ENCODE peak calls at places on chromosomes 5 and 9, in nine cellular contexts. One of them, this sample, is unnamed.

GRCh38 chr9:89022902-89023301 is 31.6 kb downstream of the S1PR3 start:
- DNase-seq in endodermal cell: no peak
- DNase-seq in GM23338: no peak
- DNase-seq in small intestine: no peak
- DNase-seq in tibial nerve: no peak
- DNase-seq in IMR-90: peak; percentile 79
- DNase-seq in PC-3: no peak
- DNase-seq in brain microvascular endothelial cell: peak; percentile 84
- DNase-seq in CD8-positive, alpha-beta T cell: no peak
- DNase-seq in this sample: no peak

GRCh38 chr5:96817496-96817895 is 9.8 kb upstream of the ERAP1 start:
- DNase-seq in endodermal cell: no peak
- DNase-seq in GM23338: no peak
- DNase-seq in small intestine: no peak
- DNase-seq in tibial nerve: no peak
- DNase-seq in IMR-90: no peak
- DNase-seq in PC-3: no peak
- DNase-seq in brain microvascular endothelial cell: no peak
- DNase-seq in CD8-positive, alpha-beta T cell: no peak
- DNase-seq in this sample: no peak

GRCh38 chr5:139193928-139194327 is 4.2 kb downstream of the SIL1 start:
- DNase-seq in endodermal cell: peak; percentile 56
- DNase-seq in GM23338: peak; percentile 53
- DNase-seq in small intestine: no peak
- DNase-seq in tibial nerve: no peak
- DNase-seq in IMR-90: no peak
- DNase-seq in PC-3: no peak
- DNase-seq in brain microvascular endothelial cell: no peak
- DNase-seq in CD8-positive, alpha-beta T cell: no peak
- DNase-seq in this sample: no peak

GRCh38 chr5:154811653-154812465 is 38.5 kb downstream of the FAXDC2 start:
- DNase-seq in endodermal cell: peak; percentile 84
- DNase-seq in GM23338: peak; percentile 67
- DNase-seq in small intestine: peak; percentile 75
- DNase-seq in tibial nerve: peak; percentile 38
- DNase-seq in IMR-90: peak; percentile 76
- DNase-seq in PC-3: peak; percentile 52
- DNase-seq in brain microvascular endothelial cell: peak; percentile 61
- DNase-seq in CD8-positive, alpha-beta T cell: peak; percentile 67
- DNase-seq in this sample: peak; percentile 75

GRCh38 chr5:127001621-127002296 is 28.6 kb downstream of the MARCHF3 start:
- DNase-seq in endodermal cell: no peak
- DNase-seq in GM23338: no peak
- DNase-seq in small intestine: no peak
- DNase-seq in tibial nerve: no peak
- DNase-seq in IMR-90: peak; percentile 98
- DNase-seq in PC-3: peak; percentile 7
- DNase-seq in brain microvascular endothelial cell: peak; percentile 93
- DNase-seq in CD8-positive, alpha-beta T cell: no peak
- DNase-seq in this sample: no peak

GRCh38 chr9:86614871-86615849 is 260.9 kb upstream of the TUT7 start:
- DNase-seq in endodermal cell: peak; percentile 67
- DNase-seq in GM23338: peak; percentile 74
- DNase-seq in small intestine: peak; percentile 36
- DNase-seq in tibial nerve: no peak
- DNase-seq in IMR-90: peak; percentile 70
- DNase-seq in PC-3: peak; percentile 15
- DNase-seq in brain microvascular endothelial cell: peak; percentile 31
- DNase-seq in CD8-positive, alpha-beta T cell: no peak
- DNase-seq in this sample: peak; percentile 46

GRCh38 chr5:120240716-120241115 is 223.4 kb upstream of the PRR16 start:
- DNase-seq in endodermal cell: no peak
- DNase-seq in GM23338: no peak
- DNase-seq in small intestine: no peak
- DNase-seq in tibial nerve: no peak
- DNase-seq in IMR-90: peak; percentile 13
- DNase-seq in PC-3: no peak
- DNase-seq in brain microvascular endothelial cell: no peak
- DNase-seq in CD8-positive, alpha-beta T cell: no peak
- DNase-seq in this sample: no peak

GRCh38 chr9:15231788-15232635 is 75.0 kb downstream of the TTC39B start:
- DNase-seq in endodermal cell: peak; percentile 79
- DNase-seq in GM23338: peak; percentile 84
- DNase-seq in small intestine: no peak
- DNase-seq in tibial nerve: no peak
- DNase-seq in IMR-90: no peak
- DNase-seq in PC-3: peak; percentile 13
- DNase-seq in brain microvascular endothelial cell: no peak
- DNase-seq in CD8-positive, alpha-beta T cell: no peak
- DNase-seq in this sample: peak; percentile 72

GRCh38 chr5:157109744-157110143 is 900 bp upstream of the HAVCR2 start:
- DNase-seq in endodermal cell: no peak
- DNase-seq in GM23338: no peak
- DNase-seq in small intestine: peak; percentile 33
- DNase-seq in tibial nerve: no peak
- DNase-seq in IMR-90: no peak
- DNase-seq in PC-3: no peak
- DNase-seq in brain microvascular endothelial cell: no peak
- DNase-seq in CD8-positive, alpha-beta T cell: peak; percentile 14
- DNase-seq in this sample: no peak
- H3K4me3 ChIP-seq in endodermal cell: no peak overlapping the region
- H3K4me3 ChIP-seq in GM23338: no peak overlapping the region
- H3K4me3 ChIP-seq in small intestine: no peak overlapping the region
- H3K4me3 ChIP-seq in tibial nerve: no peak overlapping the region
- H3K4me3 ChIP-seq in IMR-90: no peak overlapping the region
- H3K4me3 ChIP-seq in PC-3: no peak overlapping the region
- H3K4me3 ChIP-seq in brain microvascular endothelial cell: no peak overlapping the region
- H3K4me3 ChIP-seq in CD8-positive, alpha-beta T cell: peak overlapping the region; percentile 26
- H3K4me3 ChIP-seq in this sample: no peak overlapping the region

DNA sequence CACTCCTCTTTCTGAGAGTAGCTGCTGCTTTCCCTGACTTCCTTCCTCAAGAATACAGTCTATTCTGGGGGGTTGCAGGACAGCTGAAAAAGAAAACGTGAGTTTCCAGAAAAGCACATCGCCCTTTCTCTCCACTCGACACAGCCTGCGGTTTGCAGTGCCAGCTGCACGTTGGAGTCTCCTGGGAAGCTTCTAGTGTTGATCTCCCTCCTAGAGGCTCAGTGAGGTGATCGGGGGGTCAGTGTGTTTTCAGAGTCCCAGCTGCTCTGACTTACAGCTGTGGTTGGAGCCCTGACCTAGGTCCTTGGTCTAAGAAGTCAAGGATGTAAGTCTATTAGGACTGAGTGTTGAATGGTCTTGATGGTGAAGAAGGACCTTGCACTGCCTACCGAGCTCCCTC is 25.0 kb upstream of the SUSD3 start:
- DNase-seq in endodermal cell: no peak
- DNase-seq in GM23338: no peak
- DNase-seq in small intestine: no peak
- DNase-seq in tibial nerve: no peak
- DNase-seq in IMR-90: no peak
- DNase-seq in PC-3: no peak
- DNase-seq in brain microvascular endothelial cell: no peak
- DNase-seq in CD8-positive, alpha-beta T cell: no peak
- DNase-seq in this sample: no peak
- H3K36me3 ChIP-seq in endodermal cell: no peaks in the 10 kb centered on the region
- H3K36me3 ChIP-seq in GM23338: no peaks in the 10 kb centered on the region
- H3K36me3 ChIP-seq in small intestine: no peaks in the 10 kb centered on the region
- H3K36me3 ChIP-seq in tibial nerve: no peaks in the 10 kb centered on the region
- H3K36me3 ChIP-seq in IMR-90: no peaks in the 10 kb centered on the region
- H3K36me3 ChIP-seq in PC-3: no peaks in the 10 kb centered on the region
- H3K36me3 ChIP-seq in brain microvascular endothelial cell: no peaks in the 10 kb centered on the region
- H3K36me3 ChIP-seq in CD8-positive, alpha-beta T cell: peaks cover 64% of the 10 kb centered on the region
- H3K36me3 ChIP-seq in this sample: no peaks in the 10 kb centered on the region

DNA sequence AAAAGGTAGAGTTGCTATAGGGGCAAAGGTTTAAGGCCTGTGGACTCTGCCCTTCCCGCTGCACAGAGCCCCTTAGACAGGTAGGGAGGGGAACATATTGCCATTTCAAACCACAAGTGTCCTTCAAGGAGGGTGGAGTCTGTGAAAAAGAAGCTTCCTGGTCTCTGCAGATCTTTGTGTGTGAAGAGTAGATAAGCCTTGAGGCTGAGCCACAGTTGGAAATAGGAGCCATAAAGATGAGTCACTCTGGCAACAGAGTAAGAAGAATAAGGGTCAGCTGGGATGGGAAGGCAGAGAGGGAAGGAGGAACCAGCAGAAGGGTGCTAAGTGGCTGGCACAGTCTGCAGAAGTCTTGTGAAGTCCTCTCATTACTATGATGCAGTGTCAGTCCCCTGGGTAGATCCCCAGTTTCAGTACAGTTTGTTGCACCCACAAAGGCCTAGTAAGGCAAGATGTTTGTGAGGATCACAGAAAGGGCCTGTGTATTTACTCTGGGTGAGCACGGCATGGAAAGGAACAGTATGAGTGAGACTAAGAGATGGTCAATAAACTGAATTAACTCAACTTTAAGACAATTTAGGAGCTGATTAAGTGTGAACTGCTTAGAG is 18.1 kb downstream of the GRXCR2 start:
- DNase-seq in endodermal cell: peak; percentile 68
- DNase-seq in GM23338: no peak
- DNase-seq in small intestine: peak; percentile 99
- DNase-seq in tibial nerve: no peak
- DNase-seq in IMR-90: peak; percentile 83
- DNase-seq in PC-3: peak; percentile 83
- DNase-seq in brain microvascular endothelial cell: peak; percentile 89
- DNase-seq in CD8-positive, alpha-beta T cell: no peak
- DNase-seq in this sample: no peak
- H3K27me3 ChIP-seq in endodermal cell: no peaks in the 10 kb centered on the region
- H3K27me3 ChIP-seq in GM23338: no peaks in the 10 kb centered on the region
- H3K27me3 ChIP-seq in small intestine: no peaks in the 10 kb centered on the region
- H3K27me3 ChIP-seq in tibial nerve: no peaks in the 10 kb centered on the region
- H3K27me3 ChIP-seq in IMR-90: no peaks in the 10 kb centered on the region
- H3K27me3 ChIP-seq in PC-3: no peaks in the 10 kb centered on the region
- H3K27me3 ChIP-seq in brain microvascular endothelial cell: no peaks in the 10 kb centered on the region
- H3K27me3 ChIP-seq in CD8-positive, alpha-beta T cell: no peaks in the 10 kb centered on the region
- H3K27me3 ChIP-seq in this sample: no peaks in the 10 kb centered on the region

GRCh38 chr9:126705311-126705766 is 91.6 kb downstream of the LMX1B start:
- DNase-seq in endodermal cell: peak; percentile 96
- DNase-seq in GM23338: peak; percentile 92
- DNase-seq in small intestine: peak; percentile 54
- DNase-seq in tibial nerve: peak; percentile 59
- DNase-seq in IMR-90: peak; percentile 38
- DNase-seq in PC-3: peak; percentile 75
- DNase-seq in brain microvascular endothelial cell: peak; percentile 59
- DNase-seq in CD8-positive, alpha-beta T cell: peak; percentile 86
- DNase-seq in this sample: peak; percentile 95
- H3K4me3 ChIP-seq in endodermal cell: no peak overlapping the region
- H3K4me3 ChIP-seq in GM23338: peak overlapping the region; percentile 36
- H3K4me3 ChIP-seq in small intestine: no peak overlapping the region
- H3K4me3 ChIP-seq in tibial nerve: peak overlapping the region; percentile 12
- H3K4me3 ChIP-seq in IMR-90: no peak overlapping the region
- H3K4me3 ChIP-seq in PC-3: peak overlapping the region; percentile 57
- H3K4me3 ChIP-seq in brain microvascular endothelial cell: no peak overlapping the region
- H3K4me3 ChIP-seq in CD8-positive, alpha-beta T cell: peak overlapping the region; percentile 35
- H3K4me3 ChIP-seq in this sample: no peak overlapping the region